ENCODE peak calls at places on chromosomes 12 and 14, in four cellular contexts. One of them, this sample, is unnamed.

GRCh38 chr14:99233222-99234035 is 38.6 kb downstream of the BCL11B start:
- DNase-seq in H7: no peak
- DNase-seq in stimulated activated naive CD4-positive, alpha-beta T cell treated with Interleukin-2 at 50 U/mL for 16 hours: no peak
- DNase-seq in PC-3: no peak
- DNase-seq in this sample: no peak

GRCh38 chr14:94793901-94794300 is 24.0 kb upstream of the GSC start:
- DNase-seq in PC-3: no peak
- DNase-seq in H7: no peak
- DNase-seq in stimulated activated naive CD4-positive, alpha-beta T cell treated with Interleukin-2 at 50 U/mL for 16 hours: no peak
- DNase-seq in this sample: no peak

GRCh38 chr14:96265387-96265786 is 9.4 kb downstream of the BDKRB1 start:
- DNase-seq in stimulated activated naive CD4-positive, alpha-beta T cell treated with Interleukin-2 at 50 U/mL for 16 hours: no peak
- DNase-seq in PC-3: no peak
- DNase-seq in H7: no peak
- DNase-seq in this sample: no peak

GRCh38 chr14:92341791-92342190 is 18.8 kb downstream of the SLC24A4 start:
- DNase-seq in PC-3: no peak
- DNase-seq in stimulated activated naive CD4-positive, alpha-beta T cell treated with Interleukin-2 at 50 U/mL for 16 hours: peak; percentile 48
- DNase-seq in H7: no peak
- DNase-seq in this sample: no peak

GRCh38 chr12:56723889-56724659 is 1.0 kb downstream of the NACA start:
- DNase-seq in stimulated activated naive CD4-positive, alpha-beta T cell treated with Interleukin-2 at 50 U/mL for 16 hours: no peak
- DNase-seq in H7: peak; percentile 25
- DNase-seq in PC-3: peak; percentile 45
- DNase-seq in this sample: peak; percentile 75

GRCh38 chr14:30808576-30808975 is 65.8 kb upstream of the COCH start:
- DNase-seq in H7: no peak
- DNase-seq in stimulated activated naive CD4-positive, alpha-beta T cell treated with Interleukin-2 at 50 U/mL for 16 hours: no peak
- DNase-seq in PC-3: peak; percentile 12
- DNase-seq in this sample: peak; percentile 12

GRCh38 chr12:16189849-16190248 is 87.6 kb downstream of the SLC15A5 start:
- DNase-seq in H7: peak; percentile 12
- DNase-seq in stimulated activated naive CD4-positive, alpha-beta T cell treated with Interleukin-2 at 50 U/mL for 16 hours: no peak
- DNase-seq in PC-3: peak; percentile 68
- DNase-seq in this sample: peak; percentile 38

GRCh38 chr14:59483360-59483759 is 848 bp downstream of the L3HYPDH start:
- DNase-seq in H7: peak; percentile 16
- DNase-seq in PC-3: peak; percentile 86
- DNase-seq in stimulated activated naive CD4-positive, alpha-beta T cell treated with Interleukin-2 at 50 U/mL for 16 hours: no peak
- DNase-seq in this sample: no peak

GRCh38 chr14:105525861-105526780 is at the start of gene TMEM121:
- DNase-seq in H7: peak; percentile 98
- DNase-seq in PC-3: no peak
- DNase-seq in stimulated activated naive CD4-positive, alpha-beta T cell treated with Interleukin-2 at 50 U/mL for 16 hours: peak; percentile 18
- DNase-seq in this sample: no peak